ENCODE peak calls at places on chromosome 15, in seven cellular contexts. One of them, this sample, is unnamed.

GRCh38 chr15:54515664-54516582 is 537.7 kb downstream of the UNC13C start:
- DNase-seq in psoas muscle: no peak
- DNase-seq in RWPE1: no peak
- DNase-seq in upper lobe of right lung: no peak
- DNase-seq in GM10248: no peak
- DNase-seq in PC-9: no peak
- DNase-seq in LNCaP clone FGC: no peak
- DNase-seq in this sample: no peak

GRCh38 chr15:29805043-29805707 is 17.1 kb downstream of the TJP1 start:
- DNase-seq in upper lobe of right lung: no peak
- DNase-seq in psoas muscle: no peak
- DNase-seq in LNCaP clone FGC: peak; percentile 94
- DNase-seq in PC-9: no peak
- DNase-seq in GM10248: no peak
- DNase-seq in RWPE1: peak; percentile 41
- DNase-seq in this sample: no peak

GRCh38 chr15:29266052-29266572 is 3.5 kb downstream of the NSMCE3 start:
- DNase-seq in upper lobe of right lung: no peak
- DNase-seq in psoas muscle: no peak
- DNase-seq in LNCaP clone FGC: no peak
- DNase-seq in GM10248: no peak
- DNase-seq in RWPE1: no peak
- DNase-seq in PC-9: no peak
- DNase-seq in this sample: no peak

GRCh38 chr15:73964736-73965093 is 27.4 kb downstream of the STOML1 start:
- DNase-seq in PC-9: peak; percentile 76
- DNase-seq in LNCaP clone FGC: no peak
- DNase-seq in upper lobe of right lung: peak; percentile 88
- DNase-seq in RWPE1: peak; percentile 86
- DNase-seq in psoas muscle: peak; percentile 87
- DNase-seq in GM10248: peak; percentile 86
- DNase-seq in this sample: peak; percentile 89

GRCh38 chr15:48090115-48090514 is 30.7 kb upstream of the SLC24A5 start:
- DNase-seq in LNCaP clone FGC: peak; percentile 49
- DNase-seq in RWPE1: no peak
- DNase-seq in upper lobe of right lung: no peak
- DNase-seq in GM10248: no peak
- DNase-seq in PC-9: no peak
- DNase-seq in psoas muscle: no peak
- DNase-seq in this sample: no peak

GRCh38 chr15:39362832-39363561 is 217.9 kb upstream of the THBS1 start:
- DNase-seq in PC-9: no peak
- DNase-seq in LNCaP clone FGC: no peak
- DNase-seq in GM10248: no peak
- DNase-seq in upper lobe of right lung: no peak
- DNase-seq in psoas muscle: no peak
- DNase-seq in RWPE1: no peak
- DNase-seq in this sample: no peak

GRCh38 chr15:60695713-60696522 is 217.0 kb upstream of the ICE2 start:
- DNase-seq in RWPE1: no peak
- DNase-seq in upper lobe of right lung: no peak
- DNase-seq in PC-9: no peak
- DNase-seq in GM10248: no peak
- DNase-seq in LNCaP clone FGC: no peak
- DNase-seq in psoas muscle: no peak
- DNase-seq in this sample: no peak

GRCh38 chr15:77027697-77028450 is 32.9 kb downstream of the PSTPIP1 start:
- DNase-seq in LNCaP clone FGC: no peak
- DNase-seq in GM10248: no peak
- DNase-seq in PC-9: no peak
- DNase-seq in psoas muscle: peak; percentile 67
- DNase-seq in upper lobe of right lung: peak; percentile 57
- DNase-seq in RWPE1: no peak
- DNase-seq in this sample: peak; percentile 54

DNA sequence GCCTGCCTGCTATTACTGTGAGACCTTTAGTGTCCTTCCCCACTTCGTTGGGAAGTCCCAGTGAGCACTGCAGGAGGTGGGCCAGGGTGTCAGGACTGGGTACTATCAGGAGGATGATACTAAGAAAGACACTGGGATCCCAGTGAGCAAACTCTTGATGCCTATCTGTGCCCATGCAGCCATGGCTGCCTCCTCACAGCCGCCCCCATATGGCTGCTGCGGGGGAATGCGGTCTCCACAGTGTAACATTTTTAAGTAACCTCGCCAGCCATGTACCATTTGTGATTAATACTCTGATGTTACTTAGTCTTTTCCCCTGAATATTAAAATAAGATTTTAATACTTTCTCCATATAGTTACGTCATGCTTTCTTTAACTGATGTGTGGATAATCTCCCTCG is 312.2 kb downstream of the RYR3 start:
- DNase-seq in RWPE1: no peak
- DNase-seq in LNCaP clone FGC: no peak
- DNase-seq in PC-9: no peak
- DNase-seq in psoas muscle: no peak
- DNase-seq in GM10248: no peak
- DNase-seq in upper lobe of right lung: no peak
- DNase-seq in this sample: no peak
- TF ChIP-seq CTCF in RWPE1: no peak
- TF ChIP-seq CTCF in LNCaP clone FGC: peak; percentile 12
- TF ChIP-seq CTCF in PC-9: no peak
- TF ChIP-seq CTCF in psoas muscle: no peak
- TF ChIP-seq CTCF in GM10248: no peak
- TF ChIP-seq CTCF in upper lobe of right lung: no peak
- TF ChIP-seq CTCF in this sample: peak; percentile 14

DNA sequence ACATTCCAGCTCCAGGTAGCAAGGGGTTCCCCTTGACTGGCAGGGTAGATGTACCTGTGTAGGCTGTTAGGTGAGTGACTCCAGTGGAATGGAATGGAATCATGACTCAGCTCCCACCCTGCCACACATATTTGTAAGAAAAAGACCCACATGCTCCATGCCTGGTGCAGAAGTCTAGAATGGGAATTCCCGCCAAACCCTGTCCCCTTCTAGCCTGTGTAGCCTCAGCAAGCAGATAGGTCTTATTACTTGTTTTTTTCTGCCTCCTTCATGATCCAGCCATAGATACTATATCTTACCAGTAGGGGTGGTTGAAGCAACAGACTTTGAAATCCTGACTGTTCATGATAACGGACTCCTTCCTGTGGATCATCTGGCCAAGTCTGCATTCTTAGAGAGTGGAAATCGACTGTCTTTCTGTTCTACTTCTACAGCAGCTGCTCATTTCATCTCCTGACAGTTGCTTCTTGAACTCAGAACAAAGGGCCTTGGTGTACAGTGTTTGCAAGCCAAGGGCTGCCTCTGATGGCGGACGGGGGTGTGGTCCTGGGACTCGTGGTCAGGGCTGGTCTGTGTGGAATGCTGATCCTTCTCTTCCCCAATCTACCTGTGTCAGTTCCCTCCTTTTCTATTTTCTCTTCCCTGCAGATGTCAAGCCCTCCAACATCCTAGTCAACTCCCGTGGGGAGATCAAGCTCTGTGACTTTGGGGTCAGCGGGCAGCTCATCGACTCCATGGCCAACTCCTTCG is 16.3 kb downstream of the SNAPC5 start:
- DNase-seq in LNCaP clone FGC: no peak
- DNase-seq in RWPE1: peak; percentile 90
- DNase-seq in PC-9: peak; percentile 68
- DNase-seq in upper lobe of right lung: no peak
- DNase-seq in psoas muscle: no peak
- DNase-seq in GM10248: peak; percentile 4
- DNase-seq in this sample: no peak
- TF ChIP-seq CTCF in LNCaP clone FGC: no peak
- TF ChIP-seq CTCF in RWPE1: no peak
- TF ChIP-seq CTCF in PC-9: no peak
- TF ChIP-seq CTCF in upper lobe of right lung: no peak
- TF ChIP-seq CTCF in psoas muscle: no peak
- TF ChIP-seq CTCF in GM10248: no peak
- TF ChIP-seq CTCF in this sample: no peak

DNA sequence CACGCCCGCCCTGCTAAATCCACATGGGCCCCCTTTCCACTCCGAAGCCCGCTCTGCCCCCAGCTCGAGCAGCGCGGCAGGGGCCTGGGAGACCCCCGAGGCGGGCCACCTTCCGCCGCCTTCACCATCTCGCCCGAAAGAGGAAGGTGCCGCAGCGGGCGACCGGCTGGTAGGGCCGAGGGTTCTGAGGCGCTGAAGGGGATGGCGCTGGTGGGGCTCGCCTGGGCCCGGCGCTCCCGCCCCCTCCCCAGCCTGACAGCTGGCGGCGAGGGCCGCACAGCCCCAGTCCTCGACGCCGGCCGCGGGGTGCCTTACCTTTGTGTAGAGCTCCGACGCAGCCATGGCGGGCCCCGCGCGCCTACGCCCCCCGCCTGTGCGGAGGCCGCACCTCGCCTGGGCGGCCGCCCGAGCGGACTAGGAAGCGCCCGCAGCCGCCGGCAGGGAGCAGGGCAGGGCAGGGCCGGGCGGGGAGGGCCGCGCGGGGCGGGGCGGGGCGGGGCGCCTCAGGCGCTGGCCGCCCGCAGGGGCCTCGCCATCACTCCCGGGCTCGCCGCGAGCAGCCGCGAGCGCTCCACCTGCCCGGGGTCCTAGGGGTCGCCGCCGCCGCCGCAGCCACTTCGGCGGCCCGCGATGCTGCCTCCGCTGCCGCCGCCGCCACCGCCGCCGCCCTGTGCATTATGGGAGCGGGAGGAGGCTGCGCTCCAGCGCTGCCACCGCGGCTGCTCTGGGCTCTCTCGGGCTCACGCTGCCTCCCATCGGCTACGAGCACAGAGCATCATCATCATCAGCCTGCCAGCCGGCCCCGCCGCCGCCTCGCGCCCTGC is at the start of gene MYO5A:
- DNase-seq in upper lobe of right lung: peak; percentile 88
- DNase-seq in GM10248: peak; percentile 87
- DNase-seq in psoas muscle: peak; percentile 89
- DNase-seq in PC-9: peak; percentile 62
- DNase-seq in LNCaP clone FGC: peak; percentile 27
- DNase-seq in RWPE1: peak; percentile 76
- DNase-seq in this sample: peak; percentile 78
- TF ChIP-seq CTCF in upper lobe of right lung: no peak
- TF ChIP-seq CTCF in GM10248: peak; percentile 38
- TF ChIP-seq CTCF in psoas muscle: peak; percentile 36
- TF ChIP-seq CTCF in PC-9: no peak
- TF ChIP-seq CTCF in LNCaP clone FGC: peak; percentile 44
- TF ChIP-seq CTCF in RWPE1: peak; percentile 57
- TF ChIP-seq CTCF in this sample: no peak

GRCh38 chr15:86660012-86660411 is 580.3 kb downstream of the AGBL1 start:
- DNase-seq in RWPE1: no peak
- DNase-seq in upper lobe of right lung: no peak
- DNase-seq in LNCaP clone FGC: no peak
- DNase-seq in psoas muscle: no peak
- DNase-seq in GM10248: no peak
- DNase-seq in PC-9: no peak
- DNase-seq in this sample: no peak

GRCh38 chr15:86663304-86663703 is 583.6 kb downstream of the AGBL1 start:
- DNase-seq in PC-9: no peak
- DNase-seq in GM10248: no peak
- DNase-seq in psoas muscle: no peak
- DNase-seq in upper lobe of right lung: no peak
- DNase-seq in LNCaP clone FGC: no peak
- DNase-seq in RWPE1: no peak
- DNase-seq in this sample: no peak

GRCh38 chr15:86661580-86661979 is 581.9 kb downstream of the AGBL1 start:
- DNase-seq in PC-9: no peak
- DNase-seq in GM10248: no peak
- DNase-seq in psoas muscle: no peak
- DNase-seq in upper lobe of right lung: no peak
- DNase-seq in LNCaP clone FGC: no peak
- DNase-seq in RWPE1: no peak
- DNase-seq in this sample: no peak

GRCh38 chr15:86664581-86664980 is 584.9 kb downstream of the AGBL1 start:
- DNase-seq in psoas muscle: no peak
- DNase-seq in upper lobe of right lung: no peak
- DNase-seq in LNCaP clone FGC: no peak
- DNase-seq in PC-9: no peak
- DNase-seq in RWPE1: no peak
- DNase-seq in GM10248: no peak
- DNase-seq in this sample: no peak
- TF ChIP-seq CTCF in psoas muscle: no peak
- TF ChIP-seq CTCF in upper lobe of right lung: no peak
- TF ChIP-seq CTCF in LNCaP clone FGC: no peak
- TF ChIP-seq CTCF in PC-9: no peak
- TF ChIP-seq CTCF in RWPE1: no peak
- TF ChIP-seq CTCF in GM10248: no peak
- TF ChIP-seq CTCF in this sample: no peak

This sample was measured in nephron progenitor cell.